ENCODE peak calls at places on chromosome 2, in five cellular contexts. One of them, this sample, is unnamed.

GRCh38 chr2:175180701-175181103 is 808 bp downstream of the ATP5MC3 start:
- DNase-seq in IMR-90: peak; percentile 41
- DNase-seq in AG04449: no peak
- DNase-seq in heart right ventricle: peak; percentile 20
- DNase-seq in CD8-positive, alpha-beta T cell: peak; percentile 50
- DNase-seq in this sample: no peak

GRCh38 chr2:12824304-12824761 is 107.6 kb downstream of the TRIB2 start:
- DNase-seq in IMR-90: peak; percentile 44
- DNase-seq in AG04449: no peak
- DNase-seq in heart right ventricle: peak; percentile 35
- DNase-seq in CD8-positive, alpha-beta T cell: no peak
- DNase-seq in this sample: no peak

GRCh38 chr2:12424820-12425219 is 291.9 kb upstream of the TRIB2 start:
- DNase-seq in IMR-90: peak; percentile 58
- DNase-seq in AG04449: no peak
- DNase-seq in heart right ventricle: peak; percentile 44
- DNase-seq in CD8-positive, alpha-beta T cell: no peak
- DNase-seq in this sample: no peak

GRCh38 chr2:18339326-18339725 is 221.1 kb downstream of the RDH14 start:
- DNase-seq in IMR-90: peak; percentile 86
- DNase-seq in AG04449: no peak
- DNase-seq in heart right ventricle: no peak
- DNase-seq in CD8-positive, alpha-beta T cell: no peak
- DNase-seq in this sample: no peak

GRCh38 chr2:69685321-69686048 is 41.9 kb upstream of the AAK1 start:
- DNase-seq in IMR-90: peak; percentile 59
- DNase-seq in AG04449: no peak
- DNase-seq in heart right ventricle: no peak
- DNase-seq in CD8-positive, alpha-beta T cell: no peak
- DNase-seq in this sample: no peak

GRCh38 chr2:6053711-6054393 is 361.7 kb downstream of the SOX11 start:
- DNase-seq in IMR-90: no peak
- DNase-seq in AG04449: no peak
- DNase-seq in heart right ventricle: no peak
- DNase-seq in CD8-positive, alpha-beta T cell: no peak
- DNase-seq in this sample: no peak

GRCh38 chr2:149894760-149895159 is 307.2 kb upstream of the MMADHC start:
- DNase-seq in IMR-90: peak; percentile 47
- DNase-seq in AG04449: peak; percentile 31
- DNase-seq in heart right ventricle: no peak
- DNase-seq in CD8-positive, alpha-beta T cell: no peak
- DNase-seq in this sample: no peak

GRCh38 chr2:238277695-238278094 is 10.7 kb downstream of the PER2 start:
- DNase-seq in IMR-90: no peak
- DNase-seq in AG04449: no peak
- DNase-seq in heart right ventricle: no peak
- DNase-seq in CD8-positive, alpha-beta T cell: no peak
- DNase-seq in this sample: no peak

GRCh38 chr2:15670981-15671380 is 79.3 kb downstream of the DDX1 start:
- DNase-seq in IMR-90: no peak
- DNase-seq in AG04449: no peak
- DNase-seq in heart right ventricle: no peak
- DNase-seq in CD8-positive, alpha-beta T cell: no peak
- DNase-seq in this sample: no peak

GRCh38 chr2:215613265-215613664 is 177.4 kb upstream of the FN1 start:
- DNase-seq in IMR-90: peak; percentile 76
- DNase-seq in AG04449: no peak
- DNase-seq in heart right ventricle: no peak
- DNase-seq in CD8-positive, alpha-beta T cell: no peak
- DNase-seq in this sample: no peak

GRCh38 chr2:240520143-240520973 is 37.4 kb downstream of the ANKMY1 start:
- DNase-seq in IMR-90: no peak
- DNase-seq in AG04449: no peak
- DNase-seq in heart right ventricle: no peak
- DNase-seq in CD8-positive, alpha-beta T cell: no peak
- DNase-seq in this sample: no peak

GRCh38 chr2:72278046-72278445 is 130.4 kb upstream of the CYP26B1 start:
- DNase-seq in IMR-90: peak; percentile 79
- DNase-seq in AG04449: peak; percentile 36
- DNase-seq in heart right ventricle: no peak
- DNase-seq in CD8-positive, alpha-beta T cell: no peak
- DNase-seq in this sample: no peak

GRCh38 chr2:122519366-122519765 is 763.9 kb downstream of the TSN start:
- DNase-seq in IMR-90: no peak
- DNase-seq in AG04449: no peak
- DNase-seq in heart right ventricle: no peak
- DNase-seq in CD8-positive, alpha-beta T cell: no peak
- DNase-seq in this sample: no peak

GRCh38 chr2:88658890-88659881 is 31.9 kb upstream of the EIF2AK3 start:
- DNase-seq in IMR-90: peak; percentile 71
- DNase-seq in AG04449: no peak
- DNase-seq in heart right ventricle: no peak
- DNase-seq in CD8-positive, alpha-beta T cell: no peak
- DNase-seq in this sample: no peak

GRCh38 chr2:66434679-66435548 is at the start of gene MEIS1:
- DNase-seq in IMR-90: peak; percentile 100
- DNase-seq in AG04449: peak; percentile 97
- DNase-seq in heart right ventricle: peak; percentile 87
- DNase-seq in CD8-positive, alpha-beta T cell: no peak
- DNase-seq in this sample: peak; percentile 24

GRCh38 chr2:85785027-85785822 is 31.4 kb downstream of the ATOH8 start:
- DNase-seq in IMR-90: peak; percentile 23
- DNase-seq in AG04449: peak; percentile 59
- DNase-seq in heart right ventricle: no peak
- DNase-seq in CD8-positive, alpha-beta T cell: no peak
- DNase-seq in this sample: no peak

GRCh38 chr2:123468071-123468470 is 557.0 kb upstream of the CNTNAP5 start:
- DNase-seq in IMR-90: no peak
- DNase-seq in AG04449: no peak
- DNase-seq in heart right ventricle: no peak
- DNase-seq in CD8-positive, alpha-beta T cell: no peak
- DNase-seq in this sample: no peak

DNA sequence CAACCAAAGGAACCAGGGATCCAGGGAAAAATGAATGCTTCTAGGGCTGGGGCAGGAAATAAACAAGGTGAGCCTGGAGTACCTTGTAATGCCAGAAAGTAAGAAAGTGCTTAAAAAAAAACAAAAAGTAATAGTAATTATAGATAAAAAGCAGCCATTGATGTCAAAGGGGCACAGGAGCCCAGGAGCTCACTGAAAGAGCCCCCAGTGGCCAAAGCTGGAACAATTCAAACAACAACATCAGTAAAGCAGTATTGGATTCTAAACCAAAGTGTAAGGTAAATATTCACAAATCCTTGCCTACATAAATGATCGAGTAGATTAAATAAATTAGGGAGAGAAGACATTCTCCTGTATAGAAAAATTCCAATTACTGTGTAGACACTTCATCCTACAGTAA is 114.3 kb upstream of the ARL4C start:
- DNase-seq in IMR-90: no peak
- DNase-seq in AG04449: no peak
- DNase-seq in heart right ventricle: no peak
- DNase-seq in CD8-positive, alpha-beta T cell: no peak
- DNase-seq in this sample: no peak
- TF ChIP-seq CTCF in IMR-90: peak; percentile 20
- TF ChIP-seq CTCF in AG04449: no peak
- TF ChIP-seq CTCF in heart right ventricle: no peak
- TF ChIP-seq CTCF in CD8-positive, alpha-beta T cell: peak; percentile 39
- TF ChIP-seq CTCF in this sample: peak; percentile 55

GRCh38 chr2:232476791-232477190 is 10.8 kb downstream of the ECEL1 start:
- DNase-seq in IMR-90: no peak
- DNase-seq in AG04449: no peak
- DNase-seq in heart right ventricle: no peak
- DNase-seq in CD8-positive, alpha-beta T cell: no peak
- DNase-seq in this sample: no peak

GRCh38 chr2:232479341-232480200 is 8.1 kb downstream of the ECEL1 start:
- DNase-seq in IMR-90: no peak
- DNase-seq in AG04449: no peak
- DNase-seq in heart right ventricle: no peak
- DNase-seq in CD8-positive, alpha-beta T cell: no peak
- DNase-seq in this sample: no peak

GRCh38 chr2:232477751-232478510 is 9.7 kb downstream of the ECEL1 start:
- DNase-seq in IMR-90: no peak
- DNase-seq in AG04449: no peak
- DNase-seq in heart right ventricle: no peak
- DNase-seq in CD8-positive, alpha-beta T cell: no peak
- DNase-seq in this sample: no peak

GRCh38 chr2:232480201-232481190 is 7.1 kb downstream of the ECEL1 start:
- DNase-seq in IMR-90: no peak
- DNase-seq in AG04449: no peak
- DNase-seq in heart right ventricle: no peak
- DNase-seq in CD8-positive, alpha-beta T cell: no peak
- DNase-seq in this sample: no peak

GRCh38 chr2:232478571-232479340 is 8.9 kb downstream of the ECEL1 start:
- DNase-seq in IMR-90: no peak
- DNase-seq in AG04449: no peak
- DNase-seq in heart right ventricle: no peak
- DNase-seq in CD8-positive, alpha-beta T cell: no peak
- DNase-seq in this sample: no peak
- H3K4me3 ChIP-seq in IMR-90: no peak overlapping the region
- H3K4me3 ChIP-seq in AG04449: no peak overlapping the region
- H3K4me3 ChIP-seq in heart right ventricle: no peak overlapping the region
- H3K4me3 ChIP-seq in CD8-positive, alpha-beta T cell: no peak overlapping the region
- H3K4me3 ChIP-seq in this sample: no peak overlapping the region

GRCh38 chr2:46302005-46302696 is 4.9 kb downstream of the EPAS1 start:
- DNase-seq in IMR-90: no peak
- DNase-seq in AG04449: no peak
- DNase-seq in heart right ventricle: no peak
- DNase-seq in CD8-positive, alpha-beta T cell: no peak
- DNase-seq in this sample: no peak

GRCh38 chr2:46299365-46300263 is 2.4 kb downstream of the EPAS1 start:
- DNase-seq in IMR-90: peak; percentile 62
- DNase-seq in AG04449: no peak
- DNase-seq in heart right ventricle: peak; percentile 74
- DNase-seq in CD8-positive, alpha-beta T cell: no peak
- DNase-seq in this sample: no peak

GRCh38 chr2:46298522-46299351 is 1.5 kb downstream of the EPAS1 start:
- DNase-seq in IMR-90: peak; percentile 47
- DNase-seq in AG04449: no peak
- DNase-seq in heart right ventricle: peak; percentile 77
- DNase-seq in CD8-positive, alpha-beta T cell: no peak
- DNase-seq in this sample: no peak

GRCh38 chr2:46298272-46298521 is 990 bp downstream of the EPAS1 start:
- DNase-seq in IMR-90: no peak
- DNase-seq in AG04449: no peak
- DNase-seq in heart right ventricle: no peak
- DNase-seq in CD8-positive, alpha-beta T cell: no peak
- DNase-seq in this sample: no peak

DNA sequence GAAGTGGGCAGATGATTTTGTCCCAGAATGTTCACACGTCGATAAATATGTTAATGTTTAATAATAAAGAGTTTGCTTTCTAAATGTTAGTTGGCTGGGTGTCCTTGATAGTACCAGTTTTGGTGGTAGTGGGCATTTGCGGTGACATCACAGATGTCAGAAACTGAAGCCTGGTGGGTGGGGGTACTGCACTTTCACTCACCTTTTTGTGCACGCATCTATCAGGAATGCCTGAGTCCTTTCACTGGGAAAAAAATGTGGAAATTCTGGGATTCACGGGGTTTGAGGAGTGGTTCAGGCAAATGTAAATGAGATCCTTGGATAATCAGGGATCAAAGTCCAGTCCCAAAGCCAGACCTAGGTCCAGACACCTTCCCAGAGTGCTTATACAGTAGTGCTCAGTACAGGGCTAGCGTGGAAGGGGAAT is 3.2 kb downstream of the EPAS1 start:
- DNase-seq in IMR-90: no peak
- DNase-seq in AG04449: no peak
- DNase-seq in heart right ventricle: no peak
- DNase-seq in CD8-positive, alpha-beta T cell: no peak
- DNase-seq in this sample: no peak
- TF ChIP-seq CTCF in IMR-90: no peak
- TF ChIP-seq CTCF in AG04449: no peak
- TF ChIP-seq CTCF in heart right ventricle: peak; percentile 24
- TF ChIP-seq CTCF in CD8-positive, alpha-beta T cell: no peak
- TF ChIP-seq CTCF in this sample: no peak

DNA sequence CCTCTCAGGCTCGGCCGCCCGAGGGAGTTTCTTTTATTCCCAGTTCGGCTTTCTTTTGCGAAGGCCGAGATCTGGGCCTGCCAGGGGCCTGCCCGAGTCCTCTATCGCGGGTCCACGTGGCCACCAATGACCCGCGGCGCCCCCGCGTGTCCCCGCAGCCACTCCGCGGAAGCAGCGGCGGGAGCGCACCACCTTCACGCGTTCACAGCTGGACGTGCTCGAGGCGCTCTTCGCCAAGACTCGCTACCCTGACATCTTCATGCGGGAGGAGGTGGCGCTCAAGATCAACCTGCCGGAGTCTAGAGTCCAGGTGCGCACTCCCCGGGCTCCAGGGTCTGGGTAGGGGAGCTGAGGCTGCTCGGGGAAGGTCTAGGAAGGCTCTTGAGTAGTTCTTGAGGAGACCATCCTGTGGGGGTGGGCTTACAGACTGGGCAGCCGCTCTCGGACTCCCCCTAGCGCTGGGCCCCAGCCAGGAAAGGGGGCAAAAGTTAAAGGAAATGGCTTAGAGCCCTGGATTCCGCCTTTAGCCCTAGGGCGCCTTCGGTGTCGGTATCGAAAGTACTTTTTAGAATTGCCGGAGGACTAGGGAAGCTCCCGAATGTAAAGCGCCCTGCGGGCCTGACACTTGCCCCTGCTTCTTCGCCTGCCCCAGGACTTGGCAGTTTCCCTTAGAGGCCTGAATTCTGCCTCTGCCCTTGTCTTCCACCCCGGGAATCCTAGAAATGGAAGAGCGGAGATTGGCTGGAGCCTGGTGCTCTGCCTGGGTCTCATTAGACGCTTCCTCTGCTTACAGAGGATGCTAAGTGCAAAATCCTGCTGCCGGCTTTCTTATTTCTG is 3.5 kb downstream of the OTX1 start:
- DNase-seq in IMR-90: no peak
- DNase-seq in AG04449: no peak
- DNase-seq in heart right ventricle: no peak
- DNase-seq in CD8-positive, alpha-beta T cell: no peak
- DNase-seq in this sample: no peak
- H3K4me3 ChIP-seq in IMR-90: no peak overlapping the region
- H3K4me3 ChIP-seq in AG04449: no peak overlapping the region
- H3K4me3 ChIP-seq in heart right ventricle: peak overlapping the region; percentile 34
- H3K4me3 ChIP-seq in CD8-positive, alpha-beta T cell: peak overlapping the region; percentile 8
- H3K4me3 ChIP-seq in this sample: no peak overlapping the region